ENCODE peak calls at places on chromosomes 2 and 18, in six cellular contexts. One of them, this sample, is unnamed.
A peak's percentile ranks its signal among the peaks of the same experiment; 100 is the strongest.

GRCh38 chr2:25692737-25693445 is 19.5 kb upstream of the DTNB start:
- DNase-seq in PC-3: peak; percentile 31
- DNase-seq in neural progenitor cell: no peak
- DNase-seq in body of pancreas: no peak
- DNase-seq in right atrium auricular region: no peak
- DNase-seq in endodermal cell: no peak
- DNase-seq in this sample: no peak

GRCh38 chr2:218895758-218896500 is 15.3 kb downstream of the WNT10A start:
- DNase-seq in endodermal cell: peak; percentile 65
- DNase-seq in PC-3: peak; percentile 39
- DNase-seq in right atrium auricular region: peak; percentile 54
- DNase-seq in body of pancreas: no peak
- DNase-seq in neural progenitor cell: no peak
- DNase-seq in this sample: no peak

GRCh38 chr2:172021074-172021931 is 21.6 kb downstream of the METAP1D start:
- DNase-seq in endodermal cell: peak; percentile 70
- DNase-seq in neural progenitor cell: no peak
- DNase-seq in body of pancreas: peak; percentile 19
- DNase-seq in PC-3: peak; percentile 27
- DNase-seq in right atrium auricular region: no peak
- DNase-seq in this sample: no peak

GRCh38 chr2:218819103-218819502 is 12.5 kb downstream of the PRKAG3 start:
- DNase-seq in neural progenitor cell: no peak
- DNase-seq in endodermal cell: no peak
- DNase-seq in PC-3: no peak
- DNase-seq in right atrium auricular region: peak; percentile 26
- DNase-seq in body of pancreas: no peak
- DNase-seq in this sample: no peak

GRCh38 chr2:80896576-80896975 is 592.0 kb upstream of the LRRTM1 start:
- DNase-seq in PC-3: no peak
- DNase-seq in neural progenitor cell: peak; percentile 26
- DNase-seq in right atrium auricular region: no peak
- DNase-seq in endodermal cell: peak; percentile 55
- DNase-seq in body of pancreas: no peak
- DNase-seq in this sample: no peak

GRCh38 chr2:217553202-217553601 is 449.6 kb downstream of the TNS1 start:
- DNase-seq in PC-3: no peak
- DNase-seq in body of pancreas: no peak
- DNase-seq in right atrium auricular region: no peak
- DNase-seq in endodermal cell: peak; percentile 52
- DNase-seq in neural progenitor cell: no peak
- DNase-seq in this sample: no peak

GRCh38 chr2:112679484-112679883 is 33.7 kb downstream of the SLC20A1 start:
- DNase-seq in neural progenitor cell: no peak
- DNase-seq in endodermal cell: no peak
- DNase-seq in body of pancreas: no peak
- DNase-seq in PC-3: peak; percentile 62
- DNase-seq in right atrium auricular region: no peak
- DNase-seq in this sample: no peak

GRCh38 chr2:8692783-8693768 is 11.2 kb downstream of the ID2 start:
- DNase-seq in right atrium auricular region: no peak
- DNase-seq in body of pancreas: peak; percentile 37
- DNase-seq in neural progenitor cell: peak; percentile 54
- DNase-seq in PC-3: peak; percentile 58
- DNase-seq in endodermal cell: peak; percentile 91
- DNase-seq in this sample: peak; percentile 22

GRCh38 chr2:73238976-73239375 is 4.9 kb downstream of the CCT7 start:
- DNase-seq in right atrium auricular region: no peak
- DNase-seq in PC-3: no peak
- DNase-seq in neural progenitor cell: no peak
- DNase-seq in endodermal cell: no peak
- DNase-seq in body of pancreas: no peak
- DNase-seq in this sample: no peak

GRCh38 chr2:47195149-47195548 is 40.0 kb upstream of the STPG4 start:
- DNase-seq in endodermal cell: no peak
- DNase-seq in right atrium auricular region: no peak
- DNase-seq in body of pancreas: no peak
- DNase-seq in PC-3: peak; percentile 93
- DNase-seq in neural progenitor cell: no peak
- DNase-seq in this sample: no peak

GRCh38 chr2:70388128-70388527 is 86.3 kb upstream of the FAM136A start:
- DNase-seq in endodermal cell: no peak
- DNase-seq in neural progenitor cell: no peak
- DNase-seq in PC-3: peak; percentile 96
- DNase-seq in right atrium auricular region: no peak
- DNase-seq in body of pancreas: no peak
- DNase-seq in this sample: no peak

GRCh38 chr18:63237911-63238710 is 81.5 kb downstream of the BCL2 start:
- DNase-seq in neural progenitor cell: peak; percentile 81
- DNase-seq in body of pancreas: peak; percentile 63
- DNase-seq in right atrium auricular region: no peak
- DNase-seq in endodermal cell: peak; percentile 77
- DNase-seq in PC-3: peak; percentile 74
- DNase-seq in this sample: peak; percentile 47

GRCh38 chr2:224556381-224556780 is 28.8 kb downstream of the CUL3 start:
- DNase-seq in PC-3: no peak
- DNase-seq in right atrium auricular region: no peak
- DNase-seq in body of pancreas: no peak
- DNase-seq in neural progenitor cell: no peak
- DNase-seq in endodermal cell: no peak
- DNase-seq in this sample: no peak

GRCh38 chr18:8767356-8767755 is 62.0 kb downstream of the MTCL1 start:
- DNase-seq in endodermal cell: no peak
- DNase-seq in PC-3: no peak
- DNase-seq in right atrium auricular region: no peak
- DNase-seq in neural progenitor cell: peak; percentile 60
- DNase-seq in body of pancreas: no peak
- DNase-seq in this sample: no peak

GRCh38 chr2:85091838-85092237 is 41.4 kb upstream of the TCF7L1 start:
- DNase-seq in PC-3: peak; percentile 79
- DNase-seq in body of pancreas: no peak
- DNase-seq in right atrium auricular region: no peak
- DNase-seq in neural progenitor cell: no peak
- DNase-seq in endodermal cell: no peak
- DNase-seq in this sample: no peak

GRCh38 chr18:28594034-28594433 is 417.1 kb upstream of the CDH2 start:
- DNase-seq in neural progenitor cell: no peak
- DNase-seq in body of pancreas: no peak
- DNase-seq in right atrium auricular region: no peak
- DNase-seq in PC-3: peak; percentile 80
- DNase-seq in endodermal cell: no peak
- DNase-seq in this sample: no peak

GRCh38 chr2:215394102-215394805 is 41.6 kb downstream of the FN1 start:
- DNase-seq in PC-3: no peak
- DNase-seq in body of pancreas: no peak
- DNase-seq in endodermal cell: no peak
- DNase-seq in neural progenitor cell: no peak
- DNase-seq in right atrium auricular region: no peak
- DNase-seq in this sample: no peak

GRCh38 chr2:139218181-139218580 is 438.0 kb upstream of the NXPH2 start:
- DNase-seq in PC-3: no peak
- DNase-seq in neural progenitor cell: no peak
- DNase-seq in right atrium auricular region: no peak
- DNase-seq in endodermal cell: no peak
- DNase-seq in body of pancreas: no peak
- DNase-seq in this sample: no peak

GRCh38 chr2:115161531-115162453 is 719.4 kb downstream of the DPP10 start:
- DNase-seq in PC-3: no peak
- DNase-seq in right atrium auricular region: no peak
- DNase-seq in neural progenitor cell: peak; percentile 68
- DNase-seq in body of pancreas: peak; percentile 72
- DNase-seq in endodermal cell: peak; percentile 90
- DNase-seq in this sample: no peak

GRCh38 chr18:59823611-59824195 is 76.1 kb upstream of the PMAIP1 start:
- DNase-seq in right atrium auricular region: peak; percentile 73
- DNase-seq in neural progenitor cell: peak; percentile 89
- DNase-seq in PC-3: peak; percentile 92
- DNase-seq in endodermal cell: peak; percentile 96
- DNase-seq in body of pancreas: peak; percentile 62
- DNase-seq in this sample: peak; percentile 60

GRCh38 chr2:10504370-10504993 is 56.4 kb upstream of the ODC1 start:
- DNase-seq in body of pancreas: no peak
- DNase-seq in right atrium auricular region: no peak
- DNase-seq in endodermal cell: no peak
- DNase-seq in PC-3: no peak
- DNase-seq in neural progenitor cell: no peak
- DNase-seq in this sample: peak; percentile 3

GRCh38 chr18:79169958-79170555 is 100.9 kb downstream of the ATP9B start:
- DNase-seq in right atrium auricular region: no peak
- DNase-seq in endodermal cell: no peak
- DNase-seq in PC-3: peak; percentile 5
- DNase-seq in body of pancreas: peak; percentile 18
- DNase-seq in neural progenitor cell: no peak
- DNase-seq in this sample: no peak

GRCh38 chr2:8636691-8637636 is 44.9 kb upstream of the ID2 start:
- DNase-seq in neural progenitor cell: peak; percentile 85
- DNase-seq in right atrium auricular region: no peak
- DNase-seq in PC-3: no peak
- DNase-seq in endodermal cell: peak; percentile 79
- DNase-seq in body of pancreas: no peak
- DNase-seq in this sample: no peak

GRCh38 chr18:3712485-3712884 is 262.5 kb downstream of the TGIF1 start:
- DNase-seq in right atrium auricular region: no peak
- DNase-seq in PC-3: no peak
- DNase-seq in neural progenitor cell: no peak
- DNase-seq in body of pancreas: no peak
- DNase-seq in endodermal cell: no peak
- DNase-seq in this sample: no peak

GRCh38 chr18:3713166-3713565 is 263.2 kb downstream of the TGIF1 start:
- DNase-seq in right atrium auricular region: no peak
- DNase-seq in endodermal cell: no peak
- DNase-seq in neural progenitor cell: no peak
- DNase-seq in body of pancreas: no peak
- DNase-seq in PC-3: no peak
- DNase-seq in this sample: no peak

GRCh38 chr18:3716116-3716660 is 266.2 kb downstream of the TGIF1 start:
- DNase-seq in endodermal cell: no peak
- DNase-seq in right atrium auricular region: no peak
- DNase-seq in body of pancreas: no peak
- DNase-seq in PC-3: no peak
- DNase-seq in neural progenitor cell: no peak
- DNase-seq in this sample: no peak

GRCh38 chr18:3715223-3716080 is 265.5 kb downstream of the TGIF1 start:
- DNase-seq in right atrium auricular region: no peak
- DNase-seq in endodermal cell: no peak
- DNase-seq in PC-3: no peak
- DNase-seq in body of pancreas: no peak
- DNase-seq in neural progenitor cell: peak; percentile 4
- DNase-seq in this sample: no peak

DNA sequence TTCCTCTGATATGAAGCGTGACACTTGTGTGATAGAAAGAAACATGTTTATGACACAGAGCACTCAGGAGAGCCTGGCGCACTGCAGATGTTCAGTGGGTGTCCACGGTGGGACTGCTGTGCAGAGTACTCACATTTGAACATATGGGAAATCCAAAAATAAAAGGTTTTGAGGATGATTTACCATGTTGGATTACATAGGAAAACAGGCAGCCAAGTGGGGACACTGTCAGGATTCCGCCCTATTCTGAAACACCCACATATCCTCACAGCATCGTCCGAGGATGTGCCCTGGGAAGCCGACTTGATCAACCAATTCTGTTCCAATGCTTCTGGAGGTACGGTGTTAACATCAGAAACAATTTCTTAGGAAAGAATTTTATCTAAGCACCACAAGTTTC is 263.7 kb downstream of the TGIF1 start:
- DNase-seq in endodermal cell: no peak
- DNase-seq in PC-3: no peak
- DNase-seq in body of pancreas: no peak
- DNase-seq in right atrium auricular region: no peak
- DNase-seq in neural progenitor cell: no peak
- DNase-seq in this sample: no peak
- TF ChIP-seq CTCF in endodermal cell: no peak
- TF ChIP-seq CTCF in PC-3: no peak
- TF ChIP-seq CTCF in body of pancreas: no peak
- TF ChIP-seq CTCF in right atrium auricular region: no peak
- TF ChIP-seq CTCF in neural progenitor cell: no peak
- TF ChIP-seq CTCF in this sample: no peak

GRCh38 chr2:221844187-221844586 is 272.1 kb upstream of the EPHA4 start:
- DNase-seq in neural progenitor cell: no peak
- DNase-seq in endodermal cell: no peak
- DNase-seq in body of pancreas: no peak
- DNase-seq in PC-3: no peak
- DNase-seq in right atrium auricular region: no peak
- DNase-seq in this sample: no peak
- H3K27me3 ChIP-seq in neural progenitor cell: no peaks in the 10 kb centered on the region
- H3K27me3 ChIP-seq in endodermal cell: no peaks in the 10 kb centered on the region
- H3K27me3 ChIP-seq in body of pancreas: no peaks in the 10 kb centered on the region
- H3K27me3 ChIP-seq in PC-3: peaks cover 14% of the 10 kb centered on the region
- H3K27me3 ChIP-seq in right atrium auricular region: no peaks in the 10 kb centered on the region
- H3K27me3 ChIP-seq in this sample: no peaks in the 10 kb centered on the region

GRCh38 chr2:133492719-133493366 is 75.4 kb downstream of the NCKAP5 start:
- DNase-seq in neural progenitor cell: no peak
- DNase-seq in PC-3: no peak
- DNase-seq in right atrium auricular region: no peak
- DNase-seq in endodermal cell: no peak
- DNase-seq in body of pancreas: no peak
- DNase-seq in this sample: no peak
- TF ChIP-seq CTCF in neural progenitor cell: no peak
- TF ChIP-seq CTCF in PC-3: no peak
- TF ChIP-seq CTCF in right atrium auricular region: no peak
- TF ChIP-seq CTCF in endodermal cell: no peak
- TF ChIP-seq CTCF in body of pancreas: no peak
- TF ChIP-seq CTCF in this sample: no peak

GRCh38 chr2:120654383-120655134 is 81.1 kb upstream of the GLI2 start:
- DNase-seq in right atrium auricular region: no peak
- DNase-seq in body of pancreas: no peak
- DNase-seq in neural progenitor cell: peak; percentile 43
- DNase-seq in endodermal cell: peak; percentile 85
- DNase-seq in PC-3: no peak
- DNase-seq in this sample: peak; percentile 54

GRCh38 chr2:120653871-120654270 is 81.8 kb upstream of the GLI2 start:
- DNase-seq in body of pancreas: no peak
- DNase-seq in right atrium auricular region: no peak
- DNase-seq in endodermal cell: peak; percentile 10
- DNase-seq in PC-3: no peak
- DNase-seq in neural progenitor cell: no peak
- DNase-seq in this sample: no peak

GRCh38 chr2:120651818-120652217 is 83.8 kb upstream of the GLI2 start:
- DNase-seq in endodermal cell: no peak
- DNase-seq in neural progenitor cell: no peak
- DNase-seq in PC-3: no peak
- DNase-seq in body of pancreas: no peak
- DNase-seq in right atrium auricular region: no peak
- DNase-seq in this sample: no peak

GRCh38 chr2:120650022-120650644 is 85.5 kb upstream of the GLI2 start:
- DNase-seq in right atrium auricular region: no peak
- DNase-seq in body of pancreas: no peak
- DNase-seq in endodermal cell: no peak
- DNase-seq in neural progenitor cell: no peak
- DNase-seq in PC-3: no peak
- DNase-seq in this sample: no peak

DNA sequence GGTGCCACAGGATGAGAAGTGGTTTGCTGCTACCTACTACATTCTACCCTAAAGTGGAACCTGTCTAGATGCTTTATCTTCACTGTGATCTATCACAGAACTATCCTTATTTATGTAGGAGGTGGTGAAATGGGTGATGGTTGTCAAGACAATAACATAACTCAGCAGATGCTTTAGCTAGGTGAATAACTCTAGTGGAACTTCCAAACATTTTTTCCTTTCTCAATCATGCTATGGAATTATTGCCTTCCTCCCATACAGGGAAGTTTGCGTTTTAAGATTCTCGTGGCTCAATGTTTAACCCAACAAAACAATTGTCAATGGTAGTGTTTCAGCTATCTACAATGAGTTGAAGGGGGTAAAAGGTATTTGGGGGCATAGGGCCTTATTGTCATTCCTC is 82.6 kb upstream of the GLI2 start:
- DNase-seq in right atrium auricular region: no peak
- DNase-seq in PC-3: no peak
- DNase-seq in body of pancreas: no peak
- DNase-seq in endodermal cell: no peak
- DNase-seq in neural progenitor cell: no peak
- DNase-seq in this sample: no peak
- H3K27me3 ChIP-seq in right atrium auricular region: no peaks in the 10 kb centered on the region
- H3K27me3 ChIP-seq in PC-3: no peaks in the 10 kb centered on the region
- H3K27me3 ChIP-seq in body of pancreas: no peaks in the 10 kb centered on the region
- H3K27me3 ChIP-seq in endodermal cell: no peaks in the 10 kb centered on the region
- H3K27me3 ChIP-seq in neural progenitor cell: peaks cover 34% of the 10 kb centered on the region
- H3K27me3 ChIP-seq in this sample: no peaks in the 10 kb centered on the region

This sample was measured in heart left ventricle.